ENCODE peak calls at places on chromosomes 5 and 9, in four cellular contexts. One of them, this sample, is unnamed.

GRCh38 chr5:91007251-91007650 is 375.9 kb downstream of the ARRDC3 start:
- DNase-seq in prostate gland: no peak
- DNase-seq in Panc1: no peak
- DNase-seq in sigmoid colon: no peak
- DNase-seq in this sample: peak

GRCh38 chr5:132464155-132464939 is 26.2 kb downstream of the IRF1 start:
- DNase-seq in prostate gland: no peak
- DNase-seq in Panc1: no peak
- DNase-seq in sigmoid colon: peak
- DNase-seq in this sample: peak

GRCh38 chr9:113626735-113627495 is 163.4 kb downstream of the RGS3 start:
- DNase-seq in prostate gland: no peak
- DNase-seq in Panc1: no peak
- DNase-seq in sigmoid colon: peak
- DNase-seq in this sample: no peak

GRCh38 chr5:83474986-83475385 is 3.4 kb downstream of the VCAN start:
- DNase-seq in prostate gland: no peak
- DNase-seq in Panc1: no peak
- DNase-seq in sigmoid colon: no peak
- DNase-seq in this sample: peak

GRCh38 chr5:104312481-104312880 is 749.9 kb upstream of the NUDT12 start:
- DNase-seq in prostate gland: no peak
- DNase-seq in Panc1: no peak
- DNase-seq in sigmoid colon: no peak
- DNase-seq in this sample: no peak

GRCh38 chr9:109251080-109251775 is 69.6 kb downstream of the EPB41L4B start:
- DNase-seq in prostate gland: peak
- DNase-seq in Panc1: peak
- DNase-seq in sigmoid colon: no peak
- DNase-seq in this sample: no peak

GRCh38 chr5:38556115-38556598 is 289 bp downstream of the LIFR start:
- DNase-seq in prostate gland: no peak
- DNase-seq in Panc1: no peak
- DNase-seq in sigmoid colon: no peak
- DNase-seq in this sample: peak

GRCh38 chr5:135444360-135444759 is 2.8 kb downstream of the DCANP1 start:
- DNase-seq in prostate gland: no peak
- DNase-seq in Panc1: no peak
- DNase-seq in sigmoid colon: peak
- DNase-seq in this sample: no peak

GRCh38 chr5:62718368-62718767 is 139.7 kb downstream of the LRRC70 start:
- DNase-seq in prostate gland: no peak
- DNase-seq in Panc1: no peak
- DNase-seq in sigmoid colon: no peak
- DNase-seq in this sample: peak

GRCh38 chr5:74767579-74767913 is 497 bp downstream of the NSA2 start:
- DNase-seq in prostate gland: peak
- DNase-seq in Panc1: no peak
- DNase-seq in sigmoid colon: no peak
- DNase-seq in this sample: peak

GRCh38 chr5:125411163-125412050 is 665.0 kb upstream of the ZNF608 start:
- DNase-seq in prostate gland: peak
- DNase-seq in Panc1: no peak
- DNase-seq in sigmoid colon: peak
- DNase-seq in this sample: peak

GRCh38 chr9:94603259-94603776 is 9.7 kb upstream of the FBP2 start:
- DNase-seq in prostate gland: peak
- DNase-seq in Panc1: peak
- DNase-seq in sigmoid colon: peak
- DNase-seq in this sample: peak

GRCh38 chr5:1634337-1634661 is 110.5 kb upstream of the LPCAT1 start:
- DNase-seq in prostate gland: no peak
- DNase-seq in Panc1: no peak
- DNase-seq in sigmoid colon: no peak
- DNase-seq in this sample: no peak

GRCh38 chr9:96617439-96618185 is 2.0 kb downstream of the CDC14B start:
- DNase-seq in prostate gland: peak
- DNase-seq in Panc1: no peak
- DNase-seq in sigmoid colon: no peak
- DNase-seq in this sample: peak

GRCh38 chr9:93673844-93674334 is 97.5 kb downstream of the PHF2 start:
- DNase-seq in prostate gland: no peak
- DNase-seq in Panc1: no peak
- DNase-seq in sigmoid colon: peak
- DNase-seq in this sample: no peak

GRCh38 chr9:104177003-104177611 is 83.0 kb downstream of the SMC2 start:
- DNase-seq in prostate gland: no peak
- DNase-seq in Panc1: no peak
- DNase-seq in sigmoid colon: no peak
- DNase-seq in this sample: peak

GRCh38 chr9:75891277-75892167 is 1.0 kb downstream of the PCSK5 start:
- DNase-seq in prostate gland: no peak
- DNase-seq in Panc1: no peak
- DNase-seq in sigmoid colon: peak
- DNase-seq in this sample: peak

GRCh38 chr9:74861773-74862172 is 25.9 kb downstream of the TRPM6 start:
- DNase-seq in prostate gland: no peak
- DNase-seq in Panc1: no peak
- DNase-seq in sigmoid colon: no peak
- DNase-seq in this sample: no peak

GRCh38 chr9:92151691-92152393 is 36.6 kb upstream of the SPTLC1 start:
- DNase-seq in prostate gland: peak
- DNase-seq in Panc1: no peak
- DNase-seq in sigmoid colon: peak
- DNase-seq in this sample: no peak

GRCh38 chr9:131668439-131669233 is 71.2 kb downstream of the RAPGEF1 start:
- DNase-seq in prostate gland: no peak
- DNase-seq in Panc1: no peak
- DNase-seq in sigmoid colon: no peak
- DNase-seq in this sample: no peak

GRCh38 chr9:31799953-31800609 is 584.4 kb upstream of the ACO1 start:
- DNase-seq in prostate gland: no peak
- DNase-seq in Panc1: no peak
- DNase-seq in sigmoid colon: no peak
- DNase-seq in this sample: peak

DNA sequence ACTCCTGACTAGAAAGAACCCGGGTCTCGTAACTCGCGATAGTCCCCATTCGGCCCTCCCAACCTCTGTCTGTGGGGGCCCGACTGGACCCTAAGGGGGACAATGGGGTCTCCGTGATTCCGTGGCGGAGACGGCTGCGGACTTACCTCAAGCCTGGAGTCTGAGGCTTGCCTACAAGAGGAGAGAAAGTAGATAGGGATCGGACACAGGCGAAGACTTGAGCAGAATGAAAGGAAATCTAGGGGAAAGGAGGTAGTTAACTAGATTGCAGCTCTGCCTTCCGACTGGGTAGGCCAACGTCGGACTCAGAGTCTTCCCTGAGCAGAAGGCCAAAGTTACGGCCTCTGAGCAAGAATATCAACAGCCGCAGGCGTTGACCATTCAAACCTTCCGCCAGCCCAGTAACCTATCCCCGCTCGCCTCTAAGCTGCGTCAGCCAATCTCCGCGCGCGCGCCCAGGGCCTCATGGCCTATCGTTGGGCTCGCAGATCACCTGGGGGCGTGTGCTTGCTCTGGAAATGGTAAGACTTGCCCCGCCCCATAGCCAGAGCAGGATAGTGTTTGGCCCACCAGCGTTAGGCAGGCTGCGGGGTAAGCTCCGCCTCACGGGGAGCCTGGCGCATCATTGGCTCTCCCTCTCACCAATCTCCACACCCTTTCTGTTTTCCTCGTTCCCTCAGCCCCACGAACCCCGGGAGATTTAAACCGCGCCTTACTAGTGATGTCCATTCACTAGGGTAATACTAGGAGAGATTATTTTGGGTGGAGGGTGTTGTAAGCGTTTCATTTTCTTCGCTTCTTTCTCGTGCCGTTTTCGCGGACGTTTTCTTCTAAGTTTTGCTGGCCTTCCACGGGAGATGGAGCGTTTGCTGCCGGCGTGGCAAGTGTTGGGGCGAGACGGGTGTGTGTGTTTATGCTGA is at the start of gene CDC25C:
- DNase-seq in prostate gland: peak
- DNase-seq in Panc1: peak
- DNase-seq in sigmoid colon: peak
- DNase-seq in this sample: peak
- TF ChIP-seq POLR2AphosphoS5 in prostate gland: peak
- TF ChIP-seq POLR2AphosphoS5 in Panc1: peak
- TF ChIP-seq POLR2AphosphoS5 in sigmoid colon: no peak
- TF ChIP-seq POLR2AphosphoS5 in this sample: peak

GRCh38 chr5:138139776-138140080 is 500 bp upstream of the NME5 start:
- DNase-seq in prostate gland: no peak
- DNase-seq in Panc1: no peak
- DNase-seq in sigmoid colon: no peak
- DNase-seq in this sample: no peak

GRCh38 chr5:138140268-138140667 is 1.0 kb upstream of the NME5 start:
- DNase-seq in prostate gland: no peak
- DNase-seq in Panc1: no peak
- DNase-seq in sigmoid colon: no peak
- DNase-seq in this sample: no peak

GRCh38 chr5:138141734-138142133 is 2.5 kb upstream of the NME5 start:
- DNase-seq in prostate gland: no peak
- DNase-seq in Panc1: no peak
- DNase-seq in sigmoid colon: no peak
- DNase-seq in this sample: no peak

GRCh38 chr5:138138949-138139775 is at the start of gene NME5:
- DNase-seq in prostate gland: peak
- DNase-seq in Panc1: no peak
- DNase-seq in sigmoid colon: peak
- DNase-seq in this sample: peak
- TF ChIP-seq POLR2AphosphoS5 in prostate gland: peak
- TF ChIP-seq POLR2AphosphoS5 in Panc1: no peak
- TF ChIP-seq POLR2AphosphoS5 in sigmoid colon: no peak
- TF ChIP-seq POLR2AphosphoS5 in this sample: no peak

GRCh38 chr5:56446728-56447127 is 213.6 kb upstream of the ANKRD55 start:
- DNase-seq in prostate gland: no peak
- DNase-seq in Panc1: no peak
- DNase-seq in sigmoid colon: no peak
- DNase-seq in this sample: no peak

GRCh38 chr5:56443826-56444225 is 210.7 kb upstream of the ANKRD55 start:
- DNase-seq in prostate gland: no peak
- DNase-seq in Panc1: no peak
- DNase-seq in sigmoid colon: no peak
- DNase-seq in this sample: no peak

DNA sequence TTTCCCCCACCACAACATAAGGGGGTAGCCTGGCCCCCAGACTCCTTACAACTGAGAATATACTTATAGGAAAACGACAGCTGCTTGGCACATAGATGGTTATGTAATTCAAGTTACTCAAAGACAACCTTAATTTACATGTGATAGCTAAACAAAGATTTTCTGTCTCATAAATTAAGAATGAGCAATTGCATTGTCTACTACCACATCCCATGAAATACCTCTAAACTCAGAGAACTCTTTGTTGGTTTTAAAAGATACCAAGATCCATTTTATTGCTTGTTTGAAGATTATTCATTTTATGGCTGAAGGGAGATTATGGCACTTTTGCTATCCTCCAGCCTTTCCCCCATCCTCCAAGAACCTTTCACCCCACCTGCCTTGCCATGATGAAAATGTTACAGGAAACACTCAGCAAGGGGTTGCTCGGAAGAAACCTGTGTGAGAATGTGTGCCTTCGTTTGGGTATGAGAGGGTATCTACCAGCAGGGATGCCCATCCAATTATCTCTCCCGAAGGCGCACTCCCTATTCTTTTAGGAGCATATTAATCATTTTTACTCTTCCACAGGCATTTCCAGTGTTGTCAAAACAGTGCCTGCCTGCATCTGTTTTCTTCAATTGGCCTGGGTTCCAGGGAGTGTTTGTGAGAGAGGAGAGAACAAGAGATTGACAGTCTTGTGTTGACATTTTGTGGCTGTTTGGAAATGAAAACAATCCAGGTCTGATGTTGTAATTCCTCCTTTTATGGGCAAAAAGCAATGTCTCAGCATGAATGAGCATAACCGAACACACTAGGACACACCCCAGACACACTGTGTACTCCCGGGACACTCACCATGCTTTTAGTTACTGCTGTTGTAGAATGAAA is 208.0 kb upstream of the ANKRD55 start:
- DNase-seq in prostate gland: peak
- DNase-seq in Panc1: no peak
- DNase-seq in sigmoid colon: no peak
- DNase-seq in this sample: no peak
- TF ChIP-seq POLR2AphosphoS5 in prostate gland: peak
- TF ChIP-seq POLR2AphosphoS5 in Panc1: no peak
- TF ChIP-seq POLR2AphosphoS5 in sigmoid colon: peak
- TF ChIP-seq POLR2AphosphoS5 in this sample: no peak

GRCh38 chr9:124594215-124594614 is 87.0 kb upstream of the NR5A1 start:
- DNase-seq in prostate gland: no peak
- DNase-seq in Panc1: no peak
- DNase-seq in sigmoid colon: no peak
- DNase-seq in this sample: no peak

GRCh38 chr9:124590886-124591641 is 83.9 kb upstream of the NR5A1 start:
- DNase-seq in prostate gland: no peak
- DNase-seq in Panc1: no peak
- DNase-seq in sigmoid colon: no peak
- DNase-seq in this sample: no peak

GRCh38 chr9:124594673-124595072 is 87.5 kb upstream of the NR5A1 start:
- DNase-seq in prostate gland: no peak
- DNase-seq in Panc1: no peak
- DNase-seq in sigmoid colon: no peak
- DNase-seq in this sample: peak

GRCh38 chr9:124595743-124596142 is 88.5 kb upstream of the NR5A1 start:
- DNase-seq in prostate gland: no peak
- DNase-seq in Panc1: no peak
- DNase-seq in sigmoid colon: no peak
- DNase-seq in this sample: no peak

DNA sequence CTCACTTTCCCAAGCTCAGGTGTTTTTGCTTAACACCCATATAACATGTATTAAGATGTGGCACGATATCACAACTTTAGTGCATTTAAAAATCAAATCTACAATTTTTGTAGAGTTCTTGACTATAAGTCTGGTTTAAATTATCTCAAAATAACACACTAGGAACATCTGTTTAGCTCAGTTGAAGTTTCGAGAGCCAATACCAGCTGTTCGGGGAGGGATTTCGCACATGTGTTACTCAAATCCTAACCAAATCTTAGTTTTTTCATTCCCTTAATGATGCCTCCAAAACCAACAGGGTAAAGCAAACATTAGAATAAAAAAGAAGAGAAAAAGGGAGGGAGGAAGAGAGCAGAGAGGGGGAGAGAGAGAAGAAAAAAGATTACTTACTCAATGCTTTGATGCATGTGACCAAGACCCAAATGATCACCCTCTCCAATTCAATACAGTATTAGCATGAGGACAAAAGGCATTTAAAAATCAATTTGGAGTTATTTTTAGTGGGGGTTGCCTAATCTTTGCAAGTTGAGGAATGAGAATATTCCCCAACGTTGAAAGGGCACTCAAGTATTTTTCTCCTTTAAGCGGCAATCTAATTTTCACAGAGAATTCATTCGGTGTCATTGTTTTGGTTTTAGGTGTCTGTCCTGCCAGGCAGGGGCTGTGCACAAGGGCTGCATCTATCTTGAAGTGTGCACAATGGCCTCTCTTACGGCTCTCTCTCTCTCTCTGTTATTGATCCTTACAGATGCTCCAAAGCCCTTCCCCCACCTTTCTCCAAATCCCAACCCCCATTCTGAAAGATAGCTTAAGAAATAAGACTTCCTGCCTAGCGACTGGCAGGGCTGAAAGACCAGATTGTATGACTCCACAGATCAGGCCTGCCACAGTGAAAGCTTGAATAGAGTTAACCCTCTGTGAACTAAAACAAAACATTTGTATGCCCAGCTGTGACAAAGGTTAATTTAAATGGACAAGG is 86.2 kb upstream of the NR5A1 start:
- DNase-seq in prostate gland: no peak
- DNase-seq in Panc1: no peak
- DNase-seq in sigmoid colon: no peak
- DNase-seq in this sample: peak
- TF ChIP-seq POLR2AphosphoS5 in prostate gland: no peak
- TF ChIP-seq POLR2AphosphoS5 in Panc1: no peak
- TF ChIP-seq POLR2AphosphoS5 in sigmoid colon: no peak
- TF ChIP-seq POLR2AphosphoS5 in this sample: peak

This sample was measured in GM23338.